ENCODE peak calls at places on chromosome 18, in ten cellular contexts. U is SHP77, G is epithelial cell of proximal tubule, W is amniotic stem cell, H is OCI-LY7, R is kidney tubule cell, X is cardiac muscle cell, Y is PC-9, Q is fibroblast of pulmonary artery, E is NCI-H1694. I is an unnamed sample.

GRCh38 chr18:3910507-3910906 is 460.5 kb downstream of the TGIF1 start:
- DNase-seq in U (no peak), G (no peak), W (no peak), H (no peak), R (no peak), X (no peak), Y (no peak), Q (no peak), E (no peak), I (no peak)

GRCh38 chr18:13376298-13376840 is 157.8 kb downstream of the LDLRAD4 start:
- DNase-seq in U (no peak), G (no peak), W (no peak), H (no peak), R (no peak), X (no peak), Y (no peak), Q (no peak), E (no peak), I (no peak)

GRCh38 chr18:45334188-45334587 is 281.1 kb upstream of the SLC14A2 start:
- DNase-seq in U (no peak), G (no peak), W (no peak), H (no peak), R (no peak), X (no peak), Y (no peak), Q (no peak), E (no peak), I (no peak)

GRCh38 chr18:79380816-79381806 is 14.6 kb upstream of the NFATC1 start:
- DNase-seq in U (peak; percentile 26), G (no peak), W (no peak), H (peak; percentile 50), R (peak; percentile 49), X (peak; percentile 67), Y (peak; percentile 53), Q (peak; percentile 60), E (peak; percentile 12), I (peak; percentile 57)

GRCh38 chr18:60812921-60813320 is 440.3 kb upstream of the MC4R start:
- DNase-seq in U (no peak), G (no peak), W (no peak), H (no peak), R (no peak), X (no peak), Y (no peak), Q (no peak), E (no peak), I (no peak)

GRCh38 chr18:28267878-28268625 is 91.1 kb upstream of the CDH2 start:
- DNase-seq in U (no peak), G (peak; percentile 4), W (no peak), H (no peak), R (peak; percentile 72), X (no peak), Y (no peak), Q (peak; percentile 76), E (no peak), I (peak; percentile 58)

GRCh38 chr18:71374294-71374693 is 1085.4 kb downstream of the SOCS6 start:
- DNase-seq in U (no peak), G (no peak), W (no peak), H (no peak), R (no peak), X (no peak), Y (no peak), Q (peak; percentile 27), E (no peak), I (no peak)

GRCh38 chr18:48136544-48137353 is 206.3 kb upstream of the SMAD2 start:
- DNase-seq in U (no peak), G (no peak), W (no peak), H (no peak), R (no peak), X (peak; percentile 28), Y (no peak), Q (no peak), E (no peak), I (no peak)

GRCh38 chr18:11741505-11742145 is 52.6 kb downstream of the GNAL start:
- DNase-seq in U (peak; percentile 1), G (no peak), W (no peak), H (peak; percentile 37), R (peak; percentile 37), X (no peak), Y (no peak), Q (no peak), E (no peak), I (peak; percentile 22)

GRCh38 chr18:62634991-62635630 is 80.2 kb upstream of the PHLPP1 start:
- DNase-seq in U (no peak), G (peak; percentile 20), W (no peak), H (no peak), R (peak; percentile 76), X (no peak), Y (peak; percentile 30), Q (no peak), E (no peak), I (no peak)

GRCh38 chr18:41524674-41525470 is 430.2 kb upstream of the PIK3C3 start:
- DNase-seq in U (no peak), G (no peak), W (no peak), H (no peak), R (no peak), X (peak; percentile 18), Y (no peak), Q (no peak), E (no peak), I (no peak)

GRCh38 chr18:8798996-8799395 is 93.6 kb downstream of the MTCL1 start:
- DNase-seq in U (no peak), G (no peak), W (no peak), H (no peak), R (peak; percentile 54), X (no peak), Y (peak; percentile 70), Q (no peak), E (peak; percentile 44), I (no peak)

GRCh38 chr18:14104906-14105748 is 27.1 kb downstream of the ZNF519 start:
- DNase-seq in U (no peak), G (no peak), W (no peak), H (no peak), R (peak; percentile 63), X (no peak), Y (no peak), Q (no peak), E (no peak), I (peak; percentile 23)

GRCh38 chr18:67669993-67670671 is 153.6 kb upstream of the DSEL start:
- DNase-seq in U (no peak), G (no peak), W (peak; percentile 53), H (no peak), R (no peak), X (no peak), Y (no peak), Q (peak; percentile 90), E (no peak), I (peak; percentile 94)

GRCh38 chr18:68840554-68841263 is 42.8 kb downstream of the CCDC102B start:
- DNase-seq in U (peak; percentile 44), G (peak; percentile 48), W (peak; percentile 52), H (no peak), R (peak; percentile 65), X (no peak), Y (peak; percentile 5), Q (peak; percentile 98), E (no peak), I (peak; percentile 98)

GRCh38 chr18:47175895-47176575 is at the start of gene IER3IP1:
- DNase-seq in U (peak; percentile 84), G (no peak), W (peak; percentile 55), H (peak; percentile 81), R (peak; percentile 93), X (peak; percentile 92), Y (peak; percentile 75), Q (peak; percentile 94), E (peak; percentile 37), I (peak; percentile 95)

GRCh38 chr18:6819332-6819731 is 89.8 kb downstream of the ARHGAP28 start:
- DNase-seq in U (no peak), G (no peak), W (no peak), H (no peak), R (no peak), X (no peak), Y (no peak), Q (no peak), E (no peak), I (no peak)

GRCh38 chr18:62832282-62832681 is 116.9 kb downstream of the PHLPP1 start:
- DNase-seq in U (no peak), G (no peak), W (no peak), H (no peak), R (no peak), X (no peak), Y (no peak), Q (no peak), E (no peak), I (no peak)

GRCh38 chr18:27967938-27968803 is 208.8 kb downstream of the CDH2 start:
- DNase-seq in U (no peak), G (no peak), W (no peak), H (no peak), R (peak; percentile 21), X (peak; percentile 66), Y (no peak), Q (peak; percentile 18), E (no peak), I (peak; percentile 19)

GRCh38 chr18:48950536-48951447 is at the start of gene SMAD7:
- DNase-seq in U (no peak), G (no peak), W (no peak), H (peak; percentile 30), R (peak; percentile 41), X (no peak), Y (no peak), Q (peak; percentile 41), E (no peak), I (no peak)

GRCh38 chr18:79692886-79693285 is 13.3 kb downstream of the CTDP1 start:
- DNase-seq in U (no peak), G (no peak), W (no peak), H (no peak), R (no peak), X (no peak), Y (no peak), Q (no peak), E (no peak), I (no peak)

GRCh38 chr18:2303517-2304238 is 267.6 kb downstream of the METTL4 start:
- DNase-seq in U (no peak), G (no peak), W (no peak), H (no peak), R (peak; percentile 30), X (peak; percentile 28), Y (peak; percentile 25), Q (peak; percentile 50), E (no peak), I (peak; percentile 32)

GRCh38 chr18:10406172-10406663 is 48.2 kb upstream of the APCDD1 start:
- DNase-seq in U (peak; percentile 25), G (no peak), W (no peak), H (no peak), R (no peak), X (peak; percentile 78), Y (no peak), Q (no peak), E (no peak), I (no peak)

GRCh38 chr18:21914739-21915319 is 174.2 kb downstream of the MIB1 start:
- DNase-seq in U (no peak), G (no peak), W (peak; percentile 20), H (peak; percentile 15), R (peak; percentile 51), X (peak; percentile 75), Y (peak; percentile 15), Q (peak; percentile 84), E (peak; percentile 1), I (peak; percentile 81)

GRCh38 chr18:77851798-77852197 is 602.1 kb downstream of the GALR1 start:
- DNase-seq in U (no peak), G (no peak), W (no peak), H (no peak), R (no peak), X (no peak), Y (no peak), Q (no peak), E (peak; percentile 26), I (no peak)

GRCh38 chr18:53887447-53887846 is 337.0 kb downstream of the MBD2 start:
- DNase-seq in U (no peak), G (no peak), W (no peak), H (no peak), R (no peak), X (no peak), Y (no peak), Q (peak; percentile 18), E (no peak), I (no peak)

GRCh38 chr18:7941533-7941932 is 374.4 kb downstream of the PTPRM start:
- DNase-seq in U (peak; percentile 92), G (no peak), W (no peak), H (no peak), R (peak; percentile 52), X (no peak), Y (no peak), Q (no peak), E (peak; percentile 51), I (no peak)

GRCh38 chr18:79428287-79428686 is 32.6 kb downstream of the NFATC1 start:
- DNase-seq in U (no peak), G (no peak), W (no peak), H (no peak), R (no peak), X (no peak), Y (no peak), Q (no peak), E (no peak), I (no peak)

I was measured in cardiac fibroblast.